ENCODE peak calls at places on chromosome 9, in eight cellular contexts. One of them, this sample, is unnamed.

GRCh38 chr9:6715755-6716643 is 41.8 kb upstream of the KDM4C start:
- DNase-seq in T-helper 1 cell: peak; percentile 41
- DNase-seq in breast epithelium: peak; percentile 54
- DNase-seq in mucosa of gallbladder: peak; percentile 70
- DNase-seq in CD4-positive, alpha-beta memory T cell: peak; percentile 70
- DNase-seq in T-helper 2 cell: peak; percentile 94
- DNase-seq in stimulated activated CD8-positive, alpha-beta memory T cell treated with anti-CD3 and anti-CD28 coated beads, Interleukin-12 subunit alpha, Interleukin-12 subunit beta, amount 100 ng/mL, for 1 hour: peak; percentile 49
- DNase-seq in NCI-H2081: no peak
- DNase-seq in this sample: peak; percentile 55

GRCh38 chr9:138075961-138076649 is 198.5 kb downstream of the CACNA1B start:
- DNase-seq in T-helper 1 cell: no peak
- DNase-seq in breast epithelium: peak; percentile 14
- DNase-seq in mucosa of gallbladder: no peak
- DNase-seq in CD4-positive, alpha-beta memory T cell: no peak
- DNase-seq in T-helper 2 cell: no peak
- DNase-seq in stimulated activated CD8-positive, alpha-beta memory T cell treated with anti-CD3 and anti-CD28 coated beads, Interleukin-12 subunit alpha, Interleukin-12 subunit beta, amount 100 ng/mL, for 1 hour: no peak
- DNase-seq in NCI-H2081: no peak
- DNase-seq in this sample: no peak

GRCh38 chr9:127776195-127776918 is 2.1 kb downstream of the SH2D3C start:
- DNase-seq in T-helper 1 cell: peak; percentile 60
- DNase-seq in breast epithelium: no peak
- DNase-seq in mucosa of gallbladder: no peak
- DNase-seq in CD4-positive, alpha-beta memory T cell: peak; percentile 88
- DNase-seq in T-helper 2 cell: peak; percentile 93
- DNase-seq in stimulated activated CD8-positive, alpha-beta memory T cell treated with anti-CD3 and anti-CD28 coated beads, Interleukin-12 subunit alpha, Interleukin-12 subunit beta, amount 100 ng/mL, for 1 hour: peak; percentile 63
- DNase-seq in NCI-H2081: peak; percentile 15
- DNase-seq in this sample: peak; percentile 73

GRCh38 chr9:109100543-109101201 is 19.1 kb downstream of the TMEM245 start:
- DNase-seq in T-helper 1 cell: no peak
- DNase-seq in breast epithelium: no peak
- DNase-seq in mucosa of gallbladder: no peak
- DNase-seq in CD4-positive, alpha-beta memory T cell: no peak
- DNase-seq in T-helper 2 cell: peak; percentile 54
- DNase-seq in stimulated activated CD8-positive, alpha-beta memory T cell treated with anti-CD3 and anti-CD28 coated beads, Interleukin-12 subunit alpha, Interleukin-12 subunit beta, amount 100 ng/mL, for 1 hour: no peak
- DNase-seq in NCI-H2081: no peak
- DNase-seq in this sample: no peak

GRCh38 chr9:116377179-116377790 is 223.7 kb downstream of the PAPPA start:
- DNase-seq in T-helper 1 cell: no peak
- DNase-seq in breast epithelium: no peak
- DNase-seq in mucosa of gallbladder: no peak
- DNase-seq in CD4-positive, alpha-beta memory T cell: no peak
- DNase-seq in T-helper 2 cell: no peak
- DNase-seq in stimulated activated CD8-positive, alpha-beta memory T cell treated with anti-CD3 and anti-CD28 coated beads, Interleukin-12 subunit alpha, Interleukin-12 subunit beta, amount 100 ng/mL, for 1 hour: no peak
- DNase-seq in NCI-H2081: no peak
- DNase-seq in this sample: no peak

GRCh38 chr9:115289757-115290208 is 171.8 kb upstream of the TNC start:
- DNase-seq in T-helper 1 cell: no peak
- DNase-seq in breast epithelium: no peak
- DNase-seq in mucosa of gallbladder: no peak
- DNase-seq in CD4-positive, alpha-beta memory T cell: no peak
- DNase-seq in T-helper 2 cell: no peak
- DNase-seq in stimulated activated CD8-positive, alpha-beta memory T cell treated with anti-CD3 and anti-CD28 coated beads, Interleukin-12 subunit alpha, Interleukin-12 subunit beta, amount 100 ng/mL, for 1 hour: no peak
- DNase-seq in NCI-H2081: no peak
- DNase-seq in this sample: no peak

GRCh38 chr9:98117984-98118639 is 910 bp downstream of the TRIM14 start:
- DNase-seq in T-helper 1 cell: no peak
- DNase-seq in breast epithelium: no peak
- DNase-seq in mucosa of gallbladder: peak; percentile 56
- DNase-seq in CD4-positive, alpha-beta memory T cell: peak; percentile 73
- DNase-seq in T-helper 2 cell: peak; percentile 87
- DNase-seq in stimulated activated CD8-positive, alpha-beta memory T cell treated with anti-CD3 and anti-CD28 coated beads, Interleukin-12 subunit alpha, Interleukin-12 subunit beta, amount 100 ng/mL, for 1 hour: peak; percentile 27
- DNase-seq in NCI-H2081: no peak
- DNase-seq in this sample: peak; percentile 25

GRCh38 chr9:77954018-77954417 is 77.6 kb downstream of the GNAQ start:
- DNase-seq in T-helper 1 cell: no peak
- DNase-seq in breast epithelium: no peak
- DNase-seq in mucosa of gallbladder: no peak
- DNase-seq in CD4-positive, alpha-beta memory T cell: no peak
- DNase-seq in T-helper 2 cell: no peak
- DNase-seq in stimulated activated CD8-positive, alpha-beta memory T cell treated with anti-CD3 and anti-CD28 coated beads, Interleukin-12 subunit alpha, Interleukin-12 subunit beta, amount 100 ng/mL, for 1 hour: no peak
- DNase-seq in NCI-H2081: no peak
- DNase-seq in this sample: no peak

GRCh38 chr9:6079386-6079785 is 64.0 kb upstream of the RANBP6 start:
- DNase-seq in T-helper 1 cell: no peak
- DNase-seq in breast epithelium: no peak
- DNase-seq in mucosa of gallbladder: no peak
- DNase-seq in CD4-positive, alpha-beta memory T cell: no peak
- DNase-seq in T-helper 2 cell: no peak
- DNase-seq in stimulated activated CD8-positive, alpha-beta memory T cell treated with anti-CD3 and anti-CD28 coated beads, Interleukin-12 subunit alpha, Interleukin-12 subunit beta, amount 100 ng/mL, for 1 hour: no peak
- DNase-seq in NCI-H2081: no peak
- DNase-seq in this sample: no peak

GRCh38 chr9:110996436-110997224 is 41.6 kb downstream of the LPAR1 start:
- DNase-seq in T-helper 1 cell: no peak
- DNase-seq in breast epithelium: peak; percentile 22
- DNase-seq in mucosa of gallbladder: peak; percentile 28
- DNase-seq in CD4-positive, alpha-beta memory T cell: no peak
- DNase-seq in T-helper 2 cell: no peak
- DNase-seq in stimulated activated CD8-positive, alpha-beta memory T cell treated with anti-CD3 and anti-CD28 coated beads, Interleukin-12 subunit alpha, Interleukin-12 subunit beta, amount 100 ng/mL, for 1 hour: no peak
- DNase-seq in NCI-H2081: no peak
- DNase-seq in this sample: no peak

GRCh38 chr9:84811072-84811725 is 141.7 kb downstream of the NTRK2 start:
- DNase-seq in T-helper 1 cell: no peak
- DNase-seq in breast epithelium: no peak
- DNase-seq in mucosa of gallbladder: no peak
- DNase-seq in CD4-positive, alpha-beta memory T cell: no peak
- DNase-seq in T-helper 2 cell: no peak
- DNase-seq in stimulated activated CD8-positive, alpha-beta memory T cell treated with anti-CD3 and anti-CD28 coated beads, Interleukin-12 subunit alpha, Interleukin-12 subunit beta, amount 100 ng/mL, for 1 hour: no peak
- DNase-seq in NCI-H2081: no peak
- DNase-seq in this sample: no peak

GRCh38 chr9:109098960-109099308 is 20.8 kb downstream of the TMEM245 start:
- DNase-seq in T-helper 1 cell: no peak
- DNase-seq in breast epithelium: no peak
- DNase-seq in mucosa of gallbladder: no peak
- DNase-seq in CD4-positive, alpha-beta memory T cell: no peak
- DNase-seq in T-helper 2 cell: no peak
- DNase-seq in stimulated activated CD8-positive, alpha-beta memory T cell treated with anti-CD3 and anti-CD28 coated beads, Interleukin-12 subunit alpha, Interleukin-12 subunit beta, amount 100 ng/mL, for 1 hour: no peak
- DNase-seq in NCI-H2081: no peak
- DNase-seq in this sample: no peak

GRCh38 chr9:135951889-135952663 is 9.1 kb downstream of the UBAC1 start:
- DNase-seq in T-helper 1 cell: no peak
- DNase-seq in breast epithelium: no peak
- DNase-seq in mucosa of gallbladder: no peak
- DNase-seq in CD4-positive, alpha-beta memory T cell: no peak
- DNase-seq in T-helper 2 cell: no peak
- DNase-seq in stimulated activated CD8-positive, alpha-beta memory T cell treated with anti-CD3 and anti-CD28 coated beads, Interleukin-12 subunit alpha, Interleukin-12 subunit beta, amount 100 ng/mL, for 1 hour: no peak
- DNase-seq in NCI-H2081: peak; percentile 3
- DNase-seq in this sample: no peak

GRCh38 chr9:99092643-99093491 is 12.0 kb upstream of the TGFBR1 start:
- DNase-seq in T-helper 1 cell: no peak
- DNase-seq in breast epithelium: no peak
- DNase-seq in mucosa of gallbladder: no peak
- DNase-seq in CD4-positive, alpha-beta memory T cell: no peak
- DNase-seq in T-helper 2 cell: peak; percentile 59
- DNase-seq in stimulated activated CD8-positive, alpha-beta memory T cell treated with anti-CD3 and anti-CD28 coated beads, Interleukin-12 subunit alpha, Interleukin-12 subunit beta, amount 100 ng/mL, for 1 hour: no peak
- DNase-seq in NCI-H2081: no peak
- DNase-seq in this sample: peak; percentile 44

GRCh38 chr9:91100878-91101450 is 260.8 kb downstream of the AUH start:
- DNase-seq in T-helper 1 cell: no peak
- DNase-seq in breast epithelium: no peak
- DNase-seq in mucosa of gallbladder: no peak
- DNase-seq in CD4-positive, alpha-beta memory T cell: no peak
- DNase-seq in T-helper 2 cell: peak; percentile 20
- DNase-seq in stimulated activated CD8-positive, alpha-beta memory T cell treated with anti-CD3 and anti-CD28 coated beads, Interleukin-12 subunit alpha, Interleukin-12 subunit beta, amount 100 ng/mL, for 1 hour: no peak
- DNase-seq in NCI-H2081: no peak
- DNase-seq in this sample: no peak

GRCh38 chr9:79741381-79741780 is 169.6 kb downstream of the TLE4 start:
- DNase-seq in T-helper 1 cell: no peak
- DNase-seq in breast epithelium: no peak
- DNase-seq in mucosa of gallbladder: no peak
- DNase-seq in CD4-positive, alpha-beta memory T cell: no peak
- DNase-seq in T-helper 2 cell: no peak
- DNase-seq in stimulated activated CD8-positive, alpha-beta memory T cell treated with anti-CD3 and anti-CD28 coated beads, Interleukin-12 subunit alpha, Interleukin-12 subunit beta, amount 100 ng/mL, for 1 hour: no peak
- DNase-seq in NCI-H2081: no peak
- DNase-seq in this sample: no peak

GRCh38 chr9:114282926-114283325 is 40.0 kb upstream of the ORM1 start:
- DNase-seq in T-helper 1 cell: no peak
- DNase-seq in breast epithelium: no peak
- DNase-seq in mucosa of gallbladder: no peak
- DNase-seq in CD4-positive, alpha-beta memory T cell: peak; percentile 29
- DNase-seq in T-helper 2 cell: peak; percentile 59
- DNase-seq in stimulated activated CD8-positive, alpha-beta memory T cell treated with anti-CD3 and anti-CD28 coated beads, Interleukin-12 subunit alpha, Interleukin-12 subunit beta, amount 100 ng/mL, for 1 hour: no peak
- DNase-seq in NCI-H2081: no peak
- DNase-seq in this sample: no peak

GRCh38 chr9:36319183-36319582 is 60.9 kb upstream of the GNE start:
- DNase-seq in T-helper 1 cell: no peak
- DNase-seq in breast epithelium: no peak
- DNase-seq in mucosa of gallbladder: no peak
- DNase-seq in CD4-positive, alpha-beta memory T cell: no peak
- DNase-seq in T-helper 2 cell: no peak
- DNase-seq in stimulated activated CD8-positive, alpha-beta memory T cell treated with anti-CD3 and anti-CD28 coated beads, Interleukin-12 subunit alpha, Interleukin-12 subunit beta, amount 100 ng/mL, for 1 hour: no peak
- DNase-seq in NCI-H2081: no peak
- DNase-seq in this sample: no peak

GRCh38 chr9:134230092-134230941 is 66.0 kb upstream of the RNU6ATAC start:
- DNase-seq in T-helper 1 cell: no peak
- DNase-seq in breast epithelium: no peak
- DNase-seq in mucosa of gallbladder: no peak
- DNase-seq in CD4-positive, alpha-beta memory T cell: no peak
- DNase-seq in T-helper 2 cell: no peak
- DNase-seq in stimulated activated CD8-positive, alpha-beta memory T cell treated with anti-CD3 and anti-CD28 coated beads, Interleukin-12 subunit alpha, Interleukin-12 subunit beta, amount 100 ng/mL, for 1 hour: no peak
- DNase-seq in NCI-H2081: no peak
- DNase-seq in this sample: no peak

GRCh38 chr9:5493597-5494511 is 16.5 kb upstream of the PDCD1LG2 start:
- DNase-seq in T-helper 1 cell: no peak
- DNase-seq in breast epithelium: no peak
- DNase-seq in mucosa of gallbladder: peak; percentile 40
- DNase-seq in CD4-positive, alpha-beta memory T cell: no peak
- DNase-seq in T-helper 2 cell: peak; percentile 85
- DNase-seq in stimulated activated CD8-positive, alpha-beta memory T cell treated with anti-CD3 and anti-CD28 coated beads, Interleukin-12 subunit alpha, Interleukin-12 subunit beta, amount 100 ng/mL, for 1 hour: no peak
- DNase-seq in NCI-H2081: no peak
- DNase-seq in this sample: no peak

GRCh38 chr9:85289142-85289541 is 452.6 kb downstream of the AGTPBP1 start:
- DNase-seq in T-helper 1 cell: no peak
- DNase-seq in breast epithelium: no peak
- DNase-seq in mucosa of gallbladder: no peak
- DNase-seq in CD4-positive, alpha-beta memory T cell: no peak
- DNase-seq in T-helper 2 cell: no peak
- DNase-seq in stimulated activated CD8-positive, alpha-beta memory T cell treated with anti-CD3 and anti-CD28 coated beads, Interleukin-12 subunit alpha, Interleukin-12 subunit beta, amount 100 ng/mL, for 1 hour: no peak
- DNase-seq in NCI-H2081: no peak
- DNase-seq in this sample: no peak

GRCh38 chr9:133578524-133579230 is 30.5 kb downstream of the FAM163B start:
- DNase-seq in T-helper 1 cell: no peak
- DNase-seq in breast epithelium: no peak
- DNase-seq in mucosa of gallbladder: no peak
- DNase-seq in CD4-positive, alpha-beta memory T cell: no peak
- DNase-seq in T-helper 2 cell: no peak
- DNase-seq in stimulated activated CD8-positive, alpha-beta memory T cell treated with anti-CD3 and anti-CD28 coated beads, Interleukin-12 subunit alpha, Interleukin-12 subunit beta, amount 100 ng/mL, for 1 hour: no peak
- DNase-seq in NCI-H2081: no peak
- DNase-seq in this sample: no peak

GRCh38 chr9:91532325-91532724 is 108.7 kb upstream of the NFIL3 start:
- DNase-seq in T-helper 1 cell: no peak
- DNase-seq in breast epithelium: no peak
- DNase-seq in mucosa of gallbladder: no peak
- DNase-seq in CD4-positive, alpha-beta memory T cell: no peak
- DNase-seq in T-helper 2 cell: no peak
- DNase-seq in stimulated activated CD8-positive, alpha-beta memory T cell treated with anti-CD3 and anti-CD28 coated beads, Interleukin-12 subunit alpha, Interleukin-12 subunit beta, amount 100 ng/mL, for 1 hour: no peak
- DNase-seq in NCI-H2081: no peak
- DNase-seq in this sample: no peak

GRCh38 chr9:14345586-14346237 is 31.8 kb upstream of the NFIB start:
- DNase-seq in T-helper 1 cell: no peak
- DNase-seq in breast epithelium: no peak
- DNase-seq in mucosa of gallbladder: no peak
- DNase-seq in CD4-positive, alpha-beta memory T cell: no peak
- DNase-seq in T-helper 2 cell: no peak
- DNase-seq in stimulated activated CD8-positive, alpha-beta memory T cell treated with anti-CD3 and anti-CD28 coated beads, Interleukin-12 subunit alpha, Interleukin-12 subunit beta, amount 100 ng/mL, for 1 hour: no peak
- DNase-seq in NCI-H2081: no peak
- DNase-seq in this sample: no peak

GRCh38 chr9:137075275-137075775 is 2.0 kb upstream of the UAP1L1 start:
- DNase-seq in T-helper 1 cell: no peak
- DNase-seq in breast epithelium: no peak
- DNase-seq in mucosa of gallbladder: no peak
- DNase-seq in CD4-positive, alpha-beta memory T cell: peak; percentile 4
- DNase-seq in T-helper 2 cell: no peak
- DNase-seq in stimulated activated CD8-positive, alpha-beta memory T cell treated with anti-CD3 and anti-CD28 coated beads, Interleukin-12 subunit alpha, Interleukin-12 subunit beta, amount 100 ng/mL, for 1 hour: no peak
- DNase-seq in NCI-H2081: no peak
- DNase-seq in this sample: no peak

GRCh38 chr9:105690742-105691141 is 3.6 kb upstream of the TMEM38B start:
- DNase-seq in T-helper 1 cell: no peak
- DNase-seq in breast epithelium: no peak
- DNase-seq in mucosa of gallbladder: no peak
- DNase-seq in CD4-positive, alpha-beta memory T cell: no peak
- DNase-seq in T-helper 2 cell: no peak
- DNase-seq in stimulated activated CD8-positive, alpha-beta memory T cell treated with anti-CD3 and anti-CD28 coated beads, Interleukin-12 subunit alpha, Interleukin-12 subunit beta, amount 100 ng/mL, for 1 hour: no peak
- DNase-seq in NCI-H2081: no peak
- DNase-seq in this sample: no peak

GRCh38 chr9:93013856-93014582 is 44.5 kb upstream of the SUSD3 start:
- DNase-seq in T-helper 1 cell: no peak
- DNase-seq in breast epithelium: no peak
- DNase-seq in mucosa of gallbladder: no peak
- DNase-seq in CD4-positive, alpha-beta memory T cell: no peak
- DNase-seq in T-helper 2 cell: no peak
- DNase-seq in stimulated activated CD8-positive, alpha-beta memory T cell treated with anti-CD3 and anti-CD28 coated beads, Interleukin-12 subunit alpha, Interleukin-12 subunit beta, amount 100 ng/mL, for 1 hour: no peak
- DNase-seq in NCI-H2081: no peak
- DNase-seq in this sample: no peak

GRCh38 chr9:92685022-92685421 is 15.1 kb upstream of the IPPK start:
- DNase-seq in T-helper 1 cell: no peak
- DNase-seq in breast epithelium: no peak
- DNase-seq in mucosa of gallbladder: no peak
- DNase-seq in CD4-positive, alpha-beta memory T cell: no peak
- DNase-seq in T-helper 2 cell: no peak
- DNase-seq in stimulated activated CD8-positive, alpha-beta memory T cell treated with anti-CD3 and anti-CD28 coated beads, Interleukin-12 subunit alpha, Interleukin-12 subunit beta, amount 100 ng/mL, for 1 hour: no peak
- DNase-seq in NCI-H2081: no peak
- DNase-seq in this sample: no peak

GRCh38 chr9:89885156-89885555 is 280.3 kb downstream of the GADD45G start:
- DNase-seq in T-helper 1 cell: no peak
- DNase-seq in breast epithelium: no peak
- DNase-seq in mucosa of gallbladder: no peak
- DNase-seq in CD4-positive, alpha-beta memory T cell: no peak
- DNase-seq in T-helper 2 cell: no peak
- DNase-seq in stimulated activated CD8-positive, alpha-beta memory T cell treated with anti-CD3 and anti-CD28 coated beads, Interleukin-12 subunit alpha, Interleukin-12 subunit beta, amount 100 ng/mL, for 1 hour: no peak
- DNase-seq in NCI-H2081: no peak
- DNase-seq in this sample: no peak

GRCh38 chr9:87290241-87290700 is 207.4 kb upstream of the DAPK1 start:
- DNase-seq in T-helper 1 cell: no peak
- DNase-seq in breast epithelium: no peak
- DNase-seq in mucosa of gallbladder: no peak
- DNase-seq in CD4-positive, alpha-beta memory T cell: no peak
- DNase-seq in T-helper 2 cell: no peak
- DNase-seq in stimulated activated CD8-positive, alpha-beta memory T cell treated with anti-CD3 and anti-CD28 coated beads, Interleukin-12 subunit alpha, Interleukin-12 subunit beta, amount 100 ng/mL, for 1 hour: no peak
- DNase-seq in NCI-H2081: no peak
- DNase-seq in this sample: no peak